ENCODE peak calls at places on chromosome 14, in seven cellular contexts. Y, C, V, U, B, F and J are unnamed samples.

GRCh38 chr14:105177082-105177481 is 4.0 kb downstream of the NUDT14 start:
- DNase-seq in C (no peak), B (no peak), V (no peak), F (no peak), Y (no peak), U (no peak), J (no peak)

GRCh38 chr14:68834816-68835215 is 41.9 kb upstream of the ZFP36L1 start:
- DNase-seq in F (no peak), B (no peak), V (no peak), U (no peak), C (no peak), Y (no peak), J (no peak)

GRCh38 chr14:72607386-72608125 is 286.3 kb downstream of the DPF3 start:
- DNase-seq in B (peak; percentile 64), V (no peak), U (no peak), C (no peak), Y (no peak), F (no peak), J (peak; percentile 55)

GRCh38 chr14:92747701-92748258 is 647 bp downstream of the LGMN start:
- DNase-seq in C (no peak), B (no peak), U (peak; percentile 24), V (no peak), Y (peak; percentile 35), F (peak; percentile 15), J (peak; percentile 27)

GRCh38 chr14:50830932-50831703 is at the start of gene NIN:
- DNase-seq in U (peak; percentile 83), B (peak; percentile 42), V (peak; percentile 86), C (peak; percentile 90), Y (peak; percentile 92), F (peak; percentile 73), J (peak; percentile 75)

GRCh38 chr14:99790978-99791376 is 2.2 kb upstream of the EML1 start:
- DNase-seq in Y (no peak), C (no peak), U (no peak), F (no peak), V (no peak), B (no peak), J (no peak)

GRCh38 chr14:39090548-39091111 is 12.4 kb downstream of the SEC23A start:
- DNase-seq in V (no peak), F (no peak), B (no peak), C (no peak), Y (no peak), U (no peak), J (no peak)

GRCh38 chr14:52013984-52014600 is 24.7 kb downstream of the RTRAF start:
- DNase-seq in V (peak; percentile 10), B (no peak), Y (peak; percentile 37), F (no peak), U (no peak), C (no peak), J (no peak)

GRCh38 chr14:21098134-21098891 is at the start of gene ZNF219:
- DNase-seq in C (peak; percentile 78), Y (peak; percentile 15), U (peak; percentile 76), B (no peak), V (peak; percentile 46), F (no peak), J (peak; percentile 53)

GRCh38 chr14:50631408-50631821 is 36.7 kb downstream of the SAV1 start:
- DNase-seq in U (no peak), Y (no peak), C (no peak), B (no peak), V (no peak), F (no peak), J (no peak)

GRCh38 chr14:54713364-54713763 is 146.4 kb downstream of the SAMD4A start:
- DNase-seq in B (no peak), C (no peak), V (no peak), U (no peak), Y (no peak), F (no peak), J (no peak)

GRCh38 chr14:49586673-49587460 is 687 bp upstream of the RPS29 start:
- DNase-seq in C (no peak), U (peak; percentile 27), Y (peak; percentile 91), F (peak; percentile 48), B (peak; percentile 77), V (peak; percentile 83), J (peak; percentile 71)

GRCh38 chr14:50057331-50057730 is 59.0 kb downstream of the VCPKMT start:
- DNase-seq in C (peak; percentile 42), U (no peak), Y (no peak), V (no peak), F (no peak), B (no peak), J (no peak)

GRCh38 chr14:51118993-51119392 is 24.1 kb upstream of the TRIM9 start:
- DNase-seq in F (no peak), U (no peak), C (no peak), B (no peak), V (no peak), Y (no peak), J (no peak)

GRCh38 chr14:99169776-99170356 is 102.1 kb downstream of the BCL11B start:
- DNase-seq in U (no peak), C (no peak), F (no peak), B (no peak), V (no peak), Y (no peak), J (no peak)

GRCh38 chr14:80491131-80491530 is 279.8 kb upstream of the DIO2 start:
- DNase-seq in Y (no peak), C (no peak), B (no peak), U (peak; percentile 27), F (peak; percentile 36), V (no peak), J (peak; percentile 49)

GRCh38 chr14:68210729-68211299 is 391.2 kb downstream of the RAD51B start:
- DNase-seq in Y (peak; percentile 78), C (peak; percentile 72), U (no peak), V (no peak), B (peak; percentile 98), F (peak; percentile 84), J (peak; percentile 97)

GRCh38 chr14:96727980-96728717 is 69.0 kb upstream of the VRK1 start:
- DNase-seq in V (no peak), F (no peak), U (no peak), C (no peak), Y (no peak), B (no peak), J (no peak)

GRCh38 chr14:96581902-96582640 is 79.9 kb downstream of the PAPOLA start:
- DNase-seq in B (no peak), U (no peak), C (no peak), V (no peak), F (no peak), Y (no peak), J (no peak)

GRCh38 chr14:95863295-95863694 is 13.3 kb upstream of the TUNAR start:
- DNase-seq in C (no peak), Y (no peak), V (no peak), B (no peak), U (no peak), F (no peak), J (no peak)

GRCh38 chr14:58777541-58777979 is 139.8 kb downstream of the DACT1 start:
- DNase-seq in Y (no peak), B (no peak), F (no peak), V (no peak), C (no peak), U (no peak), J (peak; percentile 30)

GRCh38 chr14:39229222-39229543 is 4.5 kb upstream of the MIA2 start:
- DNase-seq in B (no peak), C (peak; percentile 78), Y (no peak), U (no peak), F (no peak), V (no peak), J (peak; percentile 47)

GRCh38 chr14:74566174-74567125 is 45.6 kb downstream of the LTBP2 start:
- DNase-seq in B (no peak), V (no peak), Y (peak; percentile 98), C (no peak), F (no peak), U (no peak), J (peak; percentile 62)

GRCh38 chr14:56633544-56633943 is 53.9 kb downstream of the TMEM260 start:
- DNase-seq in C (no peak), V (no peak), Y (no peak), B (no peak), F (no peak), U (no peak), J (no peak)

GRCh38 chr14:78005325-78005724 is 164.8 kb upstream of the NRXN3 start:
- DNase-seq in V (no peak), B (peak; percentile 66), Y (peak; percentile 75), C (no peak), F (no peak), U (no peak), J (peak; percentile 44)

GRCh38 chr14:26204954-26205479 is 392.8 kb downstream of the NOVA1 start:
- DNase-seq in Y (no peak), F (no peak), U (peak; percentile 18), C (no peak), V (peak; percentile 86), B (no peak), J (no peak)

GRCh38 chr14:105495990-105496830 is 5.2 kb downstream of the TEDC1 start:
- DNase-seq in C (no peak), F (no peak), V (no peak), B (no peak), Y (no peak), U (no peak), J (no peak)

GRCh38 chr14:90248594-90248993 is 7.8 kb upstream of the PSMC1 start:
- DNase-seq in Y (no peak), V (no peak), F (no peak), C (no peak), U (no peak), B (no peak), J (no peak)

GRCh38 chr14:68278568-68279436 is 459.2 kb downstream of the RAD51B start:
- DNase-seq in B (peak; percentile 62), F (no peak), U (no peak), C (no peak), V (no peak), Y (peak; percentile 63), J (peak; percentile 85)

GRCh38 chr14:57884175-57884574 is 18.3 kb upstream of the SLC35F4 start:
- DNase-seq in B (no peak), U (no peak), Y (peak; percentile 61), C (no peak), F (no peak), V (peak; percentile 23), J (no peak)

GRCh38 chr14:97198813-97199212 is 401.6 kb downstream of the VRK1 start:
- DNase-seq in U (no peak), B (no peak), C (no peak), V (no peak), Y (no peak), F (no peak), J (no peak)

GRCh38 chr14:61486930-61487495 is 165.6 kb downstream of the PRKCH start:
- DNase-seq in Y (no peak), B (no peak), C (no peak), F (no peak), V (no peak), U (no peak), J (no peak)

GRCh38 chr14:67167420-67168109 is 21.7 kb upstream of the GARIN2 start:
- DNase-seq in V (no peak), F (no peak), C (no peak), U (no peak), B (peak; percentile 35), Y (peak; percentile 72), J (peak; percentile 65)

GRCh38 chr14:99549684-99550083 is 54.3 kb downstream of the CCDC85C start:
- DNase-seq in Y (no peak), V (no peak), U (no peak), C (no peak), B (no peak), F (no peak), J (no peak)

GRCh38 chr14:105914738-105915385 is 388.5 kb downstream of the TMEM121 start:
- DNase-seq in F (no peak), B (no peak), V (no peak), U (no peak), Y (no peak), C (peak; percentile 13), J (no peak)

GRCh38 chr14:92951912-92952471 is 29.0 kb downstream of the CHGA start:
- DNase-seq in V (peak; percentile 42), B (peak; percentile 6), C (peak; percentile 92), U (peak; percentile 84), F (peak; percentile 41), Y (peak; percentile 68), J (peak; percentile 44)

GRCh38 chr14:72737560-72737943 is 156.3 kb downstream of the DPF3 start:
- DNase-seq in B (no peak), F (no peak), V (no peak), U (no peak), Y (no peak), C (no peak), J (peak; percentile 69)

GRCh38 chr14:51002406-51002984 is 58.2 kb upstream of the PYGL start:
- DNase-seq in Y (no peak), C (no peak), F (no peak), V (no peak), U (no peak), B (no peak), J (no peak)